ENCODE peak calls at places on chromosome 4, in seven cellular contexts. L is pancreas; N is prostate gland; A is cardiac muscle cell; E is effector memory CD4-positive, alpha-beta T cell; J is mucosa of descending colon; K is A549. C is an unnamed sample. For H3K4me1, the result is how much of the 10 kb centered on the place peaks cover.

GRCh38 chr4:188372856-188373255 is 233.6 kb downstream of the TRIML1 start:
- DNase-seq in L (no peak), A (no peak), J (no peak), E (no peak), K (peak), N (no peak), C (no peak)

GRCh38 chr4:20122198-20122988 is 129.3 kb upstream of the SLIT2 start:
- DNase-seq in J (no peak), N (no peak), A (no peak), K (no peak), L (no peak), E (no peak), C (no peak)

GRCh38 chr4:21947768-21948346 is 715 bp downstream of the KCNIP4 start:
- DNase-seq in L (no peak), N (no peak), A (no peak), K (no peak), E (no peak), J (no peak), C (no peak)

GRCh38 chr4:156390599-156391296 is 437.1 kb upstream of the CTSO start:
- DNase-seq in A (no peak), L (no peak), K (no peak), N (no peak), E (no peak), J (no peak), C (no peak)

GRCh38 chr4:83019794-83020497 is 9.3 kb upstream of the LIN54 start:
- DNase-seq in E (no peak), L (no peak), A (no peak), J (no peak), K (no peak), N (no peak), C (no peak)

GRCh38 chr4:70269674-70270073 is 27.3 kb downstream of the CSN3 start:
- DNase-seq in L (no peak), N (no peak), K (no peak), E (no peak), A (peak), J (no peak), C (no peak)

GRCh38 chr4:174592985-174593335 is 70.7 kb upstream of the HPGD start:
- DNase-seq in N (no peak), K (no peak), E (no peak), A (peak), J (no peak), L (no peak), C (no peak)

GRCh38 chr4:16206301-16206700 is 20.0 kb downstream of the TAPT1 start:
- DNase-seq in J (no peak), A (no peak), N (no peak), L (no peak), K (no peak), E (no peak), C (no peak)

GRCh38 chr4:119525771-119526712 is 102.6 kb downstream of the PDE5A start:
- DNase-seq in J (no peak), N (no peak), E (no peak), K (no peak), A (peak), L (no peak), C (no peak)

DNA sequence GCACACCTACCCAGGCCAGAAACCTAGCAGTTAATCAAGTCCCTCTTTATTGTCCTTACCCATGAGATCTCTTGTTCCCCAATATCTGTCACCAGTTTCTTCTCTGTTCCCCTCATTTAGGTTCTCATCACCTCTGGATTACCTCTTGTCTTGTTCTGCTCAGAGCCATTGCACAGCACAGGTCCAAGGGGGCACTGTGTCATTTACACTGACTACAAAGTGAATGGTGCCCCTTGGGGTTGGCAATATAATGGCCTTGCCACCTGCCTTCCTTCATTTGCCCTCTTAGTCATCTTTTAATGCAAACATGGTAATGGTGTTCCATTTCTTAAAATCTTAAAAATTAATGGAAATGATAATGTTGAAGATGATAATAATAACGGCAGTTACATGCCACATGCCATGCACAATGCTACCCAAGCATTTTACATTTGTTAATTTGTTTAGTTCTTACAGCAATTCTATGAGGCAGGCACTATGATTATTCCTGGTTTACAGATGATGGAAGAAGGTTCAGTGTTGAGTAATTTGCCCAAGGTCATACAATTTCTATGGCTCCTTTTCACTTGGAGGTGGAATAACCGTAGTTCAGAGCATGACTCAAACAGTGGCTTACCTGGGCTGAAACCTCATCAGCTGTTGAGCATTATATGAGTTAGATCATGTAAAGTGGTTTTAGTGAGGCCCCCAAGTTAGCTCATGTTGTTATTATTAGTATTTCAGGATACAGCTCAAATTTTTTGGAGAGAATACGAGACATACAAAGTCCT is 117.9 kb downstream of the RASL11B start:
- DNase-seq in E (no peak), J (no peak), A (no peak), L (no peak), K (no peak), N (no peak), C (no peak)
- H3K4me1 ChIP-seq in E (under half), J (under half), A (under half), L (under half), K (under half), N (under half), C (under half)

DNA sequence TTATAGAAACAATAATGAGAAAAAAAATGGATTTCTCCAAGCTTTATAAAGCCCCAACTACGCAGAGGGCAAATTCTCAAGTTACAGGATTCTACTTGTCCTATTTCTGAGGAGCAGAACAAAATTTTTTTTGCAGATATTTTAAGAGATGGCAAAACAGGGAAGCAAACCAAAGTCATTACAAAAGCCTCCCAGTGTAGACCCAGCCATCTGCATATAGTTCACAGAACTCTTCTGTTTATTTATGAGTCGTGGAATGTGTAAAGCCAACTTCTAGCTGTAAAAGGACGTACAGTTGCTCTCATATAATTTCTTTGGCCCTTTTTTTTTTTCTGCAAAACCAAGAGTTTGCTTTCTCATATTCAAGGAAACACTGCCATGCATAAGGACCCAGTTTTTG is 120.4 kb downstream of the PCDH7 start:
- DNase-seq in A (no peak), E (no peak), K (no peak), J (no peak), L (no peak), N (no peak), C (no peak)
- H3K4me3 ChIP-seq in A (no peak), E (no peak), K (no peak), J (no peak), L (no peak), N (no peak), C (no peak)

GRCh38 chr4:48334900-48335384 is 6.4 kb upstream of the SLAIN2 start:
- DNase-seq in K (no peak), J (no peak), L (no peak), A (no peak), E (no peak), N (no peak), C (no peak)

GRCh38 chr4:48334236-48334635 is 7.1 kb upstream of the SLAIN2 start:
- DNase-seq in K (no peak), A (no peak), J (no peak), E (no peak), L (no peak), N (no peak), C (no peak)

GRCh38 chr4:48333587-48333986 is 7.7 kb upstream of the SLAIN2 start:
- DNase-seq in E (no peak), A (no peak), L (no peak), N (no peak), K (no peak), J (no peak), C (no peak)

GRCh38 chr4:48331577-48332340 is 9.6 kb upstream of the SLAIN2 start:
- DNase-seq in J (no peak), L (no peak), K (no peak), E (no peak), N (no peak), A (no peak), C (no peak)

GRCh38 chr4:48332661-48333060 is 8.7 kb upstream of the SLAIN2 start:
- DNase-seq in A (no peak), L (no peak), J (no peak), N (no peak), K (no peak), E (no peak), C (no peak)
- H3K4me1 ChIP-seq in A (under half), L (under half), J (under half), N (under half), K (under half), E (under half), C (under half)

DNA sequence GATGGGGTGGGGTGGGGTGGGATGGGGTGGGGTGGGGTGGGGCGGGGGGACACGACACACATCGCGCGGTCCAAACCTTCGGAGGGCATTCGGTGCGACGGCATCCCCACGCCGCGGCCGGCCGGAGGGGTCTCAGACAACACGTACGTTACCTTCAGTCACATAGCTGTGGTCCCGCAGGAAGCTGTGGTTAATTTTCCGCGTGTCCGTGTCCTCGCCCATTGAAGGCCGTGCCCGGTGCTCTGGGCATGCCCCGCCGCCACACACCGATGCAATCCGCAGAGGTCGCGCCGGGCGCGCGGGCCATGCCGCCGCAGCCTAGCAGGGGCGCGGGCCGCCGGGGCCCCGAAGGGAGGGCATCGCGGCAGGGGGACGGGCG is 417 bp downstream of the PPP2R2C start:
- DNase-seq in J (peak), N (no peak), L (no peak), K (no peak), E (no peak), A (peak), C (no peak)
- H3K4me3 ChIP-seq in J (no peak), N (peak), L (no peak), K (peak), E (no peak), A (peak), C (no peak)